ENCODE peak calls at places on chromosomes 2 and 18, in seven cellular contexts. W is CD8-positive, alpha-beta memory T cell; Y is GM23248; O is IMR-90; P is right lobe of liver; K is aorta; S is tibial artery. G is an unnamed sample. For H3K4me1, the result is how much of the 10 kb centered on the place peaks cover.

GRCh38 chr2:20672191-20672951 is 5.4 kb downstream of the GDF7 start:
- DNase-seq in W (no peak), Y (no peak), O (no peak), P (peak), K (no peak), S (no peak), G (no peak)

GRCh38 chr18:60549338-60549960 is 176.9 kb upstream of the MC4R start:
- DNase-seq in W (no peak), Y (peak), O (peak), P (no peak), K (no peak), S (no peak), G (no peak)

GRCh38 chr18:10049721-10050120 is 135.9 kb downstream of the VAPA start:
- DNase-seq in W (no peak), Y (no peak), O (peak), P (no peak), K (no peak), S (peak), G (no peak)

GRCh38 chr2:72000110-72000509 is 147.6 kb downstream of the CYP26B1 start:
- DNase-seq in W (no peak), Y (no peak), O (no peak), P (no peak), K (no peak), S (no peak), G (no peak)

GRCh38 chr2:99472327-99472960 is 17.4 kb downstream of the REV1 start:
- DNase-seq in W (no peak), Y (no peak), O (no peak), P (no peak), K (no peak), S (no peak), G (no peak)

GRCh38 chr2:40193670-40194026 is 258.2 kb downstream of the SLC8A1 start:
- DNase-seq in W (no peak), Y (no peak), O (no peak), P (no peak), K (no peak), S (no peak), G (no peak)

GRCh38 chr2:47592381-47592780 is 189.4 kb downstream of the MSH2 start:
- DNase-seq in W (no peak), Y (no peak), O (no peak), P (no peak), K (no peak), S (no peak), G (no peak)

GRCh38 chr2:86671304-86671981 is 47.8 kb upstream of the RNF103 start:
- DNase-seq in W (no peak), Y (peak), O (peak), P (peak), K (no peak), S (no peak), G (no peak)

GRCh38 chr18:74249181-74249968 is 42.4 kb downstream of the CYB5A start:
- DNase-seq in W (no peak), Y (peak), O (peak), P (peak), K (no peak), S (no peak), G (no peak)

GRCh38 chr2:181393472-181393871 is 63.7 kb upstream of the ITGA4 start:
- DNase-seq in W (no peak), Y (peak), O (peak), P (no peak), K (no peak), S (no peak), G (no peak)

GRCh38 chr2:189350515-189351209 is 90.6 kb upstream of the WDR75 start:
- DNase-seq in W (no peak), Y (peak), O (peak), P (no peak), K (no peak), S (peak), G (no peak)

GRCh38 chr2:231306791-231307440 is 88.6 kb upstream of the B3GNT7 start:
- DNase-seq in W (no peak), Y (no peak), O (no peak), P (no peak), K (no peak), S (no peak), G (peak)

GRCh38 chr2:227464356-227464755 is 7.6 kb upstream of the AGFG1 start:
- DNase-seq in W (no peak), Y (no peak), O (no peak), P (no peak), K (no peak), S (no peak), G (no peak)

GRCh38 chr2:25341753-25342371 is at the start of gene DNMT3A:
- DNase-seq in W (peak), Y (peak), O (peak), P (peak), K (peak), S (peak), G (peak)

GRCh38 chr2:28556303-28556702 is 60.4 kb downstream of the PLB1 start:
- DNase-seq in W (no peak), Y (no peak), O (no peak), P (no peak), K (no peak), S (no peak), G (no peak)

GRCh38 chr2:20091305-20091991 is 40.0 kb upstream of the LAPTM4A start:
- DNase-seq in W (no peak), Y (peak), O (peak), P (no peak), K (peak), S (peak), G (no peak)

GRCh38 chr18:78757014-78757413 is 222.6 kb upstream of the SALL3 start:
- DNase-seq in W (no peak), Y (no peak), O (no peak), P (peak), K (no peak), S (no peak), G (no peak)

GRCh38 chr2:96533292-96534073 is 3.1 kb upstream of the ARID5A start:
- DNase-seq in W (no peak), Y (peak), O (peak), P (no peak), K (peak), S (peak), G (peak)

GRCh38 chr2:8611246-8611645 is 70.6 kb upstream of the ID2 start:
- DNase-seq in W (no peak), Y (no peak), O (no peak), P (peak), K (no peak), S (no peak), G (peak)

GRCh38 chr18:55781481-55781957 is 193.5 kb upstream of the TCF4 start:
- DNase-seq in W (no peak), Y (peak), O (peak), P (no peak), K (no peak), S (no peak), G (no peak)

GRCh38 chr2:215401896-215402379 is 33.9 kb downstream of the FN1 start:
- DNase-seq in W (no peak), Y (peak), O (peak), P (no peak), K (no peak), S (no peak), G (no peak)

GRCh38 chr18:76592981-76593381 is 97.9 kb upstream of the ZNF516 start:
- DNase-seq in W (no peak), Y (no peak), O (peak), P (no peak), K (no peak), S (no peak), G (no peak)

GRCh38 chr2:79982445-79982844 is 322.1 kb downstream of the LRRTM1 start:
- DNase-seq in W (no peak), Y (peak), O (no peak), P (no peak), K (no peak), S (no peak), G (no peak)

GRCh38 chr2:25851740-25852503 is 26.4 kb downstream of the ASXL2 start:
- DNase-seq in W (no peak), Y (peak), O (peak), P (peak), K (no peak), S (no peak), G (no peak)

GRCh38 chr18:49446481-49446880 is 14.0 kb downstream of the DYM start:
- DNase-seq in W (no peak), Y (peak), O (peak), P (no peak), K (no peak), S (no peak), G (no peak)

GRCh38 chr2:237967463-237967871 is 653 bp downstream of the UBE2F start:
- DNase-seq in W (no peak), Y (peak), O (no peak), P (peak), K (peak), S (peak), G (peak)

GRCh38 chr2:241859436-241860183 is 916 bp upstream of the PDCD1 start:
- DNase-seq in W (peak), Y (peak), O (peak), P (no peak), K (no peak), S (peak), G (peak)

GRCh38 chr2:64609229-64609994 is 44.3 kb downstream of the SERTAD2 start:
- DNase-seq in W (peak), Y (peak), O (peak), P (peak), K (peak), S (peak), G (peak)

GRCh38 chr2:159922563-159922962 is 124.6 kb upstream of the CD302 start:
- DNase-seq in W (no peak), Y (peak), O (no peak), P (no peak), K (no peak), S (no peak), G (no peak)

GRCh38 chr18:7122376-7122775 is 4.8 kb upstream of the LAMA1 start:
- DNase-seq in W (no peak), Y (no peak), O (no peak), P (no peak), K (no peak), S (no peak), G (no peak)

GRCh38 chr2:167190053-167190452 is 301.8 kb downstream of the XIRP2 start:
- DNase-seq in W (no peak), Y (peak), O (no peak), P (no peak), K (no peak), S (peak), G (no peak)

GRCh38 chr2:157898591-157898996 is 22.5 kb upstream of the ACVR1 start:
- DNase-seq in W (no peak), Y (peak), O (peak), P (no peak), K (no peak), S (no peak), G (no peak)

GRCh38 chr18:9095297-9096012 is 7.0 kb upstream of the NDUFV2 start:
- DNase-seq in W (no peak), Y (no peak), O (peak), P (no peak), K (no peak), S (no peak), G (no peak)

GRCh38 chr18:54769526-54770464 is 58.5 kb upstream of the RAB27B start:
- DNase-seq in W (no peak), Y (no peak), O (peak), P (no peak), K (no peak), S (no peak), G (no peak)

GRCh38 chr2:11749646-11750349 is 3.4 kb downstream of the LPIN1 start:
- DNase-seq in W (no peak), Y (no peak), O (peak), P (no peak), K (no peak), S (no peak), G (no peak)

GRCh38 chr2:44559108-44559507 is 197.4 kb downstream of the CAMKMT start:
- DNase-seq in W (no peak), Y (no peak), O (no peak), P (no peak), K (no peak), S (no peak), G (no peak)

GRCh38 chr2:204529795-204530463 is 15.3 kb upstream of the PARD3B start:
- DNase-seq in W (no peak), Y (no peak), O (no peak), P (no peak), K (no peak), S (no peak), G (no peak)

GRCh38 chr2:1789610-1790009 is 45.3 kb upstream of the PXDN start:
- DNase-seq in W (no peak), Y (no peak), O (no peak), P (no peak), K (peak), S (no peak), G (no peak)
- H3K4me1 ChIP-seq in W (under half), Y (under half), O (under half), P (under half), K (under half), S (under half), G (under half)

GRCh38 chr2:32235315-32235714 is 29.4 kb downstream of the NLRC4 start:
- DNase-seq in W (no peak), Y (no peak), O (peak), P (no peak), K (no peak), S (no peak), G (no peak)
- H3K27ac ChIP-seq in W (no peak), Y (no peak), O (no peak), P (no peak), K (no peak), S (no peak), G (no peak)

DNA sequence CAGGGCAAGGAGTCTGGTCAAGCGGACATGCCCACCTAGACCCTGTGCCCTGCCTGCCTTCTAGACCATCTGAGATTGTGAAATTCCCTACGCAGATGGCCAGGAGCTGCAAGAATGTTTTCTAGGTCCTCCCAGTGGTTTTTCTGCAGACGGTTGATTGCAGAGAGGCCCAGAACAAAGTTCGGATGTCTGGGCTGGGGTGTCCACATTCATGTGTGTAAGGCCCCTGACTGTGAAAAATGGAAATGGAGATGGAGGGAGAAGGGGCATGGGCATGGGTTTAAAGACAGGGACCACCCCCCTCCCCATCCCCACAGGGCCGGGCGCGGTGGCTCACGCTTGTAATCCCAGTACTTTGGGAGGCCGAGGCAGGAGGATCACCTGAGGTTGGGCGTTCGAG is 11.8 kb downstream of the ARHGAP25 start:
- DNase-seq in W (no peak), Y (no peak), O (no peak), P (no peak), K (no peak), S (no peak), G (no peak)
- H3K4me1 ChIP-seq in W (half or more), Y (under half), O (under half), P (under half), K (under half), S (under half), G (under half)

GRCh38 chr2:60318544-60318943 is 234.9 kb downstream of the BCL11A start:
- DNase-seq in W (no peak), Y (peak), O (no peak), P (no peak), K (no peak), S (no peak), G (no peak)

GRCh38 chr2:60317831-60318230 is 235.6 kb downstream of the BCL11A start:
- DNase-seq in W (no peak), Y (peak), O (no peak), P (no peak), K (no peak), S (no peak), G (no peak)

GRCh38 chr2:60317029-60317386 is 236.4 kb downstream of the BCL11A start:
- DNase-seq in W (no peak), Y (no peak), O (no peak), P (peak), K (no peak), S (no peak), G (no peak)

GRCh38 chr2:60319031-60319547 is 234.4 kb downstream of the BCL11A start:
- DNase-seq in W (no peak), Y (no peak), O (no peak), P (no peak), K (no peak), S (no peak), G (no peak)

GRCh38 chr2:60316381-60317028 is 236.9 kb downstream of the BCL11A start:
- DNase-seq in W (no peak), Y (no peak), O (no peak), P (peak), K (no peak), S (no peak), G (no peak)
- H3K27ac ChIP-seq in W (no peak), Y (no peak), O (no peak), P (peak), K (no peak), S (no peak), G (no peak)

G was measured in lower lobe of right lung.